ENCODE peak calls at places on chromosomes 7 and 10, in four cellular contexts. Y, Z, W and L are unnamed samples.

GRCh38 chr10:13924020-13924725 is 337.4 kb downstream of the PRPF18 start:
- DNase-seq in Y (no peak), Z (no peak), W (peak; percentile 82), L (peak; percentile 96)

GRCh38 chr7:18369011-18369410 is 126.5 kb upstream of the HDAC9 start:
- DNase-seq in Y (no peak), Z (no peak), W (no peak), L (no peak)

GRCh38 chr7:90955641-90956207 is 308.5 kb upstream of the FZD1 start:
- DNase-seq in Y (no peak), Z (no peak), W (no peak), L (no peak)

GRCh38 chr7:7100432-7100849 is 81.9 kb upstream of the C1GALT1 start:
- DNase-seq in Y (no peak), Z (peak; percentile 17), W (peak; percentile 10), L (no peak)

GRCh38 chr7:106599343-106599698 is 61.6 kb downstream of the CCDC71L start:
- DNase-seq in Y (peak; percentile 15), Z (no peak), W (no peak), L (no peak)

GRCh38 chr10:101310528-101311439 is 43.2 kb upstream of the BTRC start:
- DNase-seq in Y (no peak), Z (no peak), W (no peak), L (no peak)

GRCh38 chr10:6097063-6097462 is 8.2 kb downstream of the RBM17 start:
- DNase-seq in Y (no peak), Z (no peak), W (no peak), L (no peak)

GRCh38 chr10:23994459-23995046 is 214.4 kb upstream of the KIAA1217 start:
- DNase-seq in Y (peak; percentile 52), Z (peak; percentile 80), W (peak; percentile 18), L (peak; percentile 25)

GRCh38 chr7:94087664-94088352 is 83.7 kb upstream of the BET1 start:
- DNase-seq in Y (peak; percentile 33), Z (peak; percentile 63), W (peak; percentile 72), L (peak; percentile 46)

GRCh38 chr10:123651421-123652047 is 14.6 kb upstream of the GPR26 start:
- DNase-seq in Y (no peak), Z (no peak), W (no peak), L (no peak)

GRCh38 chr10:17023386-17024298 is 106.0 kb downstream of the CUBN start:
- DNase-seq in Y (peak; percentile 70), Z (peak; percentile 49), W (peak; percentile 99), L (peak; percentile 99)

GRCh38 chr7:100019908-100020307 is 4.5 kb downstream of the ZKSCAN1 start:
- DNase-seq in Y (no peak), Z (no peak), W (no peak), L (no peak)